ENCODE peak calls at places on chromosomes 2 and 18, in eight cellular contexts. Q is neural crest cell, V is endothelial cell, S is uterus, K is astrocyte of the spinal cord, B is AG09319, P is cardiac muscle cell, L is mesothelial cell of epicardium. J is an unnamed sample.
A peak's percentile ranks its signal among the peaks of the same experiment; 100 is the strongest.

GRCh38 chr2:79910643-79911042 is 393.9 kb downstream of the LRRTM1 start:
- DNase-seq in Q (no peak), V (no peak), S (no peak), K (no peak), B (no peak), P (no peak), L (no peak), J (no peak)

GRCh38 chr2:69305712-69306611 is 81.1 kb downstream of the GFPT1 start:
- DNase-seq in Q (no peak), V (peak; percentile 46), S (peak; percentile 40), K (peak; percentile 19), B (no peak), P (peak; percentile 57), L (peak; percentile 53), J (no peak)

GRCh38 chr2:219570924-219571310 is 422 bp downstream of the OBSL1 start:
- DNase-seq in Q (no peak), V (no peak), S (no peak), K (peak; percentile 22), B (no peak), P (peak; percentile 42), L (no peak), J (no peak)

GRCh38 chr2:84770280-84770679 is 110.6 kb downstream of the TRABD2A start:
- DNase-seq in Q (no peak), V (no peak), S (no peak), K (no peak), B (no peak), P (no peak), L (no peak), J (no peak)

GRCh38 chr2:42050350-42051167 is 2.7 kb downstream of the PKDCC start:
- DNase-seq in Q (no peak), V (no peak), S (peak; percentile 47), K (no peak), B (no peak), P (peak; percentile 56), L (no peak), J (no peak)

GRCh38 chr18:23250893-23251656 is 115.8 kb downstream of the CABLES1 start:
- DNase-seq in Q (no peak), V (no peak), S (peak; percentile 53), K (no peak), B (no peak), P (peak; percentile 86), L (no peak), J (no peak)

GRCh38 chr2:106161938-106162814 is 31.9 kb downstream of the UXS1 start:
- DNase-seq in Q (no peak), V (no peak), S (no peak), K (no peak), B (no peak), P (peak; percentile 55), L (no peak), J (no peak)

GRCh38 chr2:144322379-144322778 is 197.5 kb downstream of the ZEB2 start:
- DNase-seq in Q (no peak), V (no peak), S (no peak), K (no peak), B (peak; percentile 25), P (peak; percentile 20), L (no peak), J (no peak)

GRCh38 chr2:151481744-151482143 is 72.0 kb downstream of the RIF1 start:
- DNase-seq in Q (no peak), V (no peak), S (no peak), K (no peak), B (no peak), P (no peak), L (no peak), J (no peak)

GRCh38 chr18:79944126-79944731 is 7.2 kb downstream of the SLC66A2 start:
- DNase-seq in Q (no peak), V (no peak), S (no peak), K (peak; percentile 69), B (no peak), P (peak; percentile 65), L (no peak), J (peak; percentile 22)

GRCh38 chr2:30655660-30656059 is 151.6 kb downstream of the CAPN13 start:
- DNase-seq in Q (no peak), V (no peak), S (no peak), K (peak; percentile 79), B (no peak), P (peak; percentile 64), L (no peak), J (no peak)

GRCh38 chr2:12720752-12721151 is 4.0 kb downstream of the TRIB2 start:
- DNase-seq in Q (no peak), V (no peak), S (no peak), K (no peak), B (no peak), P (no peak), L (no peak), J (no peak)

GRCh38 chr2:6352906-6353515 is 512.7 kb downstream of the CMPK2 start:
- DNase-seq in Q (peak; percentile 67), V (peak; percentile 73), S (no peak), K (peak; percentile 55), B (no peak), P (no peak), L (peak; percentile 52), J (no peak)

GRCh38 chr2:213187833-213188532 is 36.6 kb upstream of the IKZF2 start:
- DNase-seq in Q (no peak), V (peak; percentile 28), S (no peak), K (peak; percentile 66), B (no peak), P (peak; percentile 68), L (peak; percentile 38), J (no peak)

GRCh38 chr18:77059294-77059916 is 73.2 kb downstream of the MBP start:
- DNase-seq in Q (peak; percentile 50), V (peak; percentile 59), S (no peak), K (peak; percentile 77), B (no peak), P (peak; percentile 83), L (no peak), J (no peak)

GRCh38 chr2:136081582-136082210 is 36.3 kb downstream of the CXCR4 start:
- DNase-seq in Q (peak; percentile 21), V (no peak), S (no peak), K (no peak), B (no peak), P (no peak), L (no peak), J (no peak)

GRCh38 chr2:127104881-127105655 is 1.9 kb downstream of the BIN1 start:
- DNase-seq in Q (no peak), V (no peak), S (peak; percentile 49), K (no peak), B (no peak), P (peak; percentile 22), L (peak; percentile 38), J (peak; percentile 19)

GRCh38 chr2:219483451-219484342 is 15.0 kb upstream of the GMPPA start:
- DNase-seq in Q (no peak), V (no peak), S (no peak), K (no peak), B (no peak), P (no peak), L (no peak), J (no peak)

GRCh38 chr2:166900700-166901099 is 12.4 kb downstream of the XIRP2 start:
- DNase-seq in Q (no peak), V (peak; percentile 9), S (no peak), K (peak; percentile 27), B (no peak), P (peak; percentile 11), L (no peak), J (no peak)
- TF ChIP-seq CTCF in Q (peak; percentile 38), V (no peak), S (no peak), K (peak; percentile 41), B (no peak), P (peak; percentile 14), L (no peak), J (no peak)

GRCh38 chr18:69490072-69490471 is 89.4 kb downstream of the DOK6 start:
- DNase-seq in Q (no peak), V (no peak), S (no peak), K (no peak), B (no peak), P (no peak), L (no peak), J (no peak)
- TF ChIP-seq CTCF in Q (no peak), V (no peak), S (no peak), K (no peak), B (peak; percentile 2), P (no peak), L (no peak), J (no peak)

DNA sequence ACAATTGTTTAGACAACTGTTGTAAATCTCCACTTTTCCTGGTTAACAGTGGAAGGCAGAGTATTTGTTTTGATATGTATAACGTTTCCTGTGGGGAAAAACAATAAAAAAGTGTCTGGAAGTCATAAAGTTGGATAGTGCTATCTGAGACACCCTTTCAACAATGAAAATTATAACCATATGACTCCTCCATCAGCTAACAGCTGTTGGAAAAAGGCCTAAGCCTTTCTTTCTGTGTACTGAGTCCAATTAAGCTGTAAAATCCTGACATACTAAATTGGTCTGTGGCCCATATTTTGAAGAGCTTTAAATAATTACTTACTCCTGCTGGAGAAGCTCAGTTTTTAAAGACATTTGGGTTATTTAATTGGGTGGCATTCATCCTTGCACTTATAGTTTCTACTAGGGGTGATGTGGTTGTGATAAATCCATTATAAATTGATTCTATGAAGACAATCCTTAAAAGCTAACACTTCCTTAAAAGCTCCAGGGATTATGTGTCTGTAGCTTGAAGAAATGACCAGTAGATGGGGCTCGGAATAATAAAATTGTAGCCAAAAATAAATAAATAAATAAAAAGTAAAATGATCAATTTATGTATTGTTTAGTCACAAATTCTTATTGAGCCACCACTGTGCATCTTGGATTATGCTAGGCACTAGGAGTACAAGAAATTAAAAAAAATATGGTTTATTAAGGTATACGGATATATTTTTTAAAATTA is 698.2 kb upstream of the NXPH2 start:
- DNase-seq in Q (no peak), V (no peak), S (no peak), K (no peak), B (no peak), P (no peak), L (no peak), J (no peak)
- TF ChIP-seq CTCF in Q (peak; percentile 21), V (no peak), S (no peak), K (no peak), B (no peak), P (no peak), L (no peak), J (no peak)

GRCh38 chr2:117536139-117536538 is 278.4 kb upstream of the DDX18 start:
- DNase-seq in Q (no peak), V (peak; percentile 29), S (no peak), K (no peak), B (no peak), P (no peak), L (no peak), J (no peak)
- TF ChIP-seq CTCF in Q (peak; percentile 62), V (peak; percentile 43), S (no peak), K (peak; percentile 19), B (no peak), P (no peak), L (peak; percentile 52), J (no peak)

GRCh38 chr18:48955528-48956261 is 4.9 kb upstream of the SMAD7 start:
- DNase-seq in Q (no peak), V (no peak), S (peak; percentile 79), K (peak; percentile 78), B (no peak), P (peak; percentile 72), L (no peak), J (no peak)
- TF ChIP-seq CTCF in Q (no peak), V (no peak), S (no peak), K (no peak), B (peak; percentile 15), P (peak; percentile 22), L (no peak), J (no peak)

GRCh38 chr18:26185267-26185666 is 41.0 kb upstream of the TAF4B start:
- DNase-seq in Q (no peak), V (no peak), S (no peak), K (no peak), B (no peak), P (peak; percentile 1), L (no peak), J (no peak)
- TF ChIP-seq CTCF in Q (peak; percentile 46), V (peak; percentile 63), S (no peak), K (no peak), B (no peak), P (no peak), L (no peak), J (no peak)

J was measured in omental fat pad.